ENCODE peak calls at places on chromosomes 7 and 10, in seven cellular contexts. H is thyroid gland, T is tibial nerve, D is H1, R is A549, O is vagina, C is transverse colon. P is an unnamed sample.

GRCh38 chr7:30470163-30470770 is 8.3 kb downstream of the NOD1 start:
- DNase-seq in H (peak), T (no peak), D (no peak), R (no peak), O (no peak), C (no peak), P (peak)

GRCh38 chr10:89547853-89548513 is 12.6 kb upstream of the SLC16A12 start:
- DNase-seq in H (no peak), T (no peak), D (no peak), R (no peak), O (no peak), C (no peak), P (no peak)

GRCh38 chr10:50250058-50250854 is 1.1 kb downstream of the ASAH2 start:
- DNase-seq in H (no peak), T (no peak), D (no peak), R (no peak), O (no peak), C (no peak), P (no peak)

GRCh38 chr7:66921918-66922486 is 977 bp downstream of the TMEM248 start:
- DNase-seq in H (no peak), T (no peak), D (no peak), R (no peak), O (no peak), C (peak), P (no peak)

GRCh38 chr7:120165231-120165630 is 107.7 kb upstream of the KCND2 start:
- DNase-seq in H (no peak), T (no peak), D (no peak), R (no peak), O (no peak), C (no peak), P (no peak)

GRCh38 chr7:50142421-50143113 is 49.5 kb upstream of the ZPBP start:
- DNase-seq in H (no peak), T (no peak), D (no peak), R (no peak), O (no peak), C (no peak), P (no peak)

GRCh38 chr10:123635745-123636144 is 30.4 kb upstream of the GPR26 start:
- DNase-seq in H (no peak), T (no peak), D (no peak), R (no peak), O (peak), C (no peak), P (no peak)

GRCh38 chr7:99955247-99955646 is 20.6 kb downstream of the AZGP1 start:
- DNase-seq in H (no peak), T (no peak), D (no peak), R (no peak), O (no peak), C (no peak), P (no peak)

GRCh38 chr10:132550366-132551092 is 12.9 kb downstream of the INPP5A start:
- DNase-seq in H (no peak), T (no peak), D (no peak), R (no peak), O (no peak), C (no peak), P (no peak)

GRCh38 chr10:79331709-79332108 is 15.6 kb upstream of the PPIF start:
- DNase-seq in H (no peak), T (no peak), D (no peak), R (peak), O (no peak), C (no peak), P (peak)
- TF ChIP-seq POLR2A in H (no peak), T (no peak), D (no peak), R (no peak), O (no peak), C (no peak), P (no peak)

GRCh38 chr10:125062244-125063208 is 97.8 kb downstream of the CTBP2 start:
- DNase-seq in H (no peak), T (no peak), D (no peak), R (no peak), O (no peak), C (no peak), P (peak)

GRCh38 chr10:125060851-125061556 is 99.4 kb downstream of the CTBP2 start:
- DNase-seq in H (peak), T (peak), D (peak), R (peak), O (no peak), C (peak), P (peak)

GRCh38 chr10:125061557-125062243 is 98.7 kb downstream of the CTBP2 start:
- DNase-seq in H (no peak), T (no peak), D (no peak), R (no peak), O (no peak), C (no peak), P (no peak)

GRCh38 chr10:125060486-125060850 is 99.9 kb downstream of the CTBP2 start:
- DNase-seq in H (peak), T (no peak), D (no peak), R (no peak), O (no peak), C (no peak), P (no peak)

DNA sequence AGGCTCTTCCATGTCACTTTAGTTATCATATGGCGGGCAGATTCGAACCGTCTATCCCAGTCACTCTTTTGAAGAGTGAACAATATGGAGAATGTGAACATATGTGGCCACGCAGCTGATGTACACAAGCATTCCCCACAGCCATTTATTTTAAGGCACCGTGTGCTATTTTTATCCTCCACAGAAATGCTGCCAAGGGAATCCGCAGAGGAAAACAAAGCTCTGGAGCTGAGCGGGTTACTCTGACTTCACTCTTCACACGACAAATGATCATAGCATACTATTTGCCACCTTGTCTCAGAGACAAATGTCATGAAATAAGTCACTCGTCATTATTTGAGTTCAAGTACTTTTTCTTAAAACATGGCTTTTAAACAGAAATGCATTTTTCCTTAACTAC is 100.3 kb downstream of the CTBP2 start:
- DNase-seq in H (no peak), T (no peak), D (no peak), R (no peak), O (no peak), C (no peak), P (no peak)
- H3K27ac ChIP-seq in H (peak), T (peak), D (no peak), R (no peak), O (peak), C (peak), P (peak)

DNA sequence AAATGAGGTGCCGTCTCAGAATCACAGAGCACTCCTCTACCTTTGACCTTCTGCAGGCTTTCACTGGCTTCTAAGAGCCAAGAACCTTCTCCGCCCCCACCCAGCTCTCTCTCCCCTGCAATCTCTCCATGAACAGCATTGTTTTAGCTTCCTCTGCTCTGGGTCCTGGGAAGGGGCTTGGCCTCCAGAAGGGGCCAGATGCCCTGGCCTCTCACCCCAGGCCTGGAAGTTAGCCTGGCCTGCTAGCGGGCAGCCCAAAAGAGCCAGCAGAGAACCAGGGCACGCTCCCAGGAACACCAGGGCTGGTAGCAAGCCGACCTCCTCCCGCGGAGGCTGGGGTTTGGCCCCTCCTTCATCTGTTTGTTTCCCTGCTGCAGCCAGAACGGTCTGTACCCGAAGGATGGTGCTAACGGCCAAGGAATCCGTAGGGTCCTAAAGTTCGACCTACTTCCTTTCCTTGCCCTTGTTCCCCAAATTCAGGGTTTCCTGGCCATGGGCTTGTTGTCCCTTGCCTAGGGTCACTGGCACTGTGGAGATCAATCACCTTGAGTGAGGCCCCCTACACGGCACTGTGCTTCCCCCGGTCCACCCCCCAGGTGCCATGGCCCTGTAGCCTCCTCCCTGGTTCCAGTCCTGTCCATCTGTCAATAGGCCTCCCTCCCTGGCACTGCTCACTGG is 18.7 kb upstream of the DDIT4 start:
- DNase-seq in H (peak), T (peak), D (peak), R (peak), O (no peak), C (peak), P (peak)
- TF ChIP-seq POLR2A in H (no peak), T (peak), D (peak), R (peak), O (no peak), C (peak), P (no peak)

GRCh38 chr10:119210633-119211032 is 3.3 kb downstream of the GRK5 start:
- DNase-seq in H (no peak), T (no peak), D (no peak), R (no peak), O (no peak), C (no peak), P (no peak)
- H3K27ac ChIP-seq in H (peak), T (peak), D (no peak), R (no peak), O (peak), C (peak), P (no peak)

GRCh38 chr7:101912711-101913110 is 95.3 kb downstream of the CUX1 start:
- DNase-seq in H (no peak), T (no peak), D (no peak), R (no peak), O (no peak), C (no peak), P (no peak)
- TF ChIP-seq POLR2A in H (no peak), T (no peak), D (no peak), R (no peak), O (no peak), C (no peak), P (no peak)

DNA sequence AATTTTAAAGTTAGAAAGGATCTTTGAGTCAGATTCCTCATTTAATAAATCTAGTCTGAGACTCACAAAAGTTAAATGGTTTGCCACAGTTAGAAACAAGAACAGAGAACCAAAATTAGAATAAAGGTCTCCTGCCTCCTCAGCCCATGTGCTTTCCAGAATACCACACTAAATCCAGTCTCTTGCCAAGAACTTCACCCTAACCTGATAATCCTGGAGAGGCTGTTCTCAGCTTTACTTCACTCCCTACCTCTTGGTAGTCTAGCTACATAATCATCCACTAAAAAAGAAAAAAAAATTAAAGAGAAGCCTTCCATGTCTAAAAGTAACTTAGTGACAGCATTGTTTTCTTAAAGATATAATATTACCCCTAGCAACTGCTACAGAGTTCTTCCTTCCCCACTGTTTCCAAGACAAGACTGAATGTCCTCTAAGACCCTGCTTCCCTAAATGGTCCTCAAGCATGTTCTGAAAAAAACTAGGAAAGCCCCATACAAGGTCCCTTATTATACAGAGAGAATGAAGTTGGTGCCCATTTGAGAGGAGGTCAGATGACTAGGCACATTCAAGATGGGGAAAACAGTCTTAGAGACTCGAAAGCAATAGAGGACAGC is 56.8 kb downstream of the ZNF438 start:
- DNase-seq in H (no peak), T (no peak), D (no peak), R (no peak), O (no peak), C (no peak), P (no peak)
- H3K27ac ChIP-seq in H (no peak), T (peak), D (no peak), R (no peak), O (peak), C (no peak), P (peak)

P was measured in testis.